ENCODE peak calls at places on chromosome 18, in nine cellular contexts. N is OCI-LY7; V is uterus; M is CD4-positive, CD25-positive, alpha-beta regulatory T cell; G is body of pancreas; U is GM23338; W is right lobe of liver; A is tibial nerve; X is cardiac muscle cell. C is an unnamed sample. For H3K4me1, the result is how much of the 10 kb centered on the place peaks cover.

GRCh38 chr18:48753741-48754140 is 197.0 kb downstream of the SMAD7 start:
- DNase-seq in N (no peak), V (no peak), M (no peak), G (no peak), U (no peak), W (no peak), A (no peak), X (no peak), C (no peak)

GRCh38 chr18:49907346-49907929 is 94.1 kb upstream of the ACAA2 start:
- DNase-seq in N (no peak), V (no peak), M (no peak), G (no peak), U (no peak), W (no peak), A (no peak), X (peak), C (no peak)

GRCh38 chr18:32509121-32509520 is 38.4 kb upstream of the GAREM1 start:
- DNase-seq in N (no peak), V (no peak), M (no peak), G (no peak), U (no peak), W (no peak), A (no peak), X (no peak), C (no peak)

GRCh38 chr18:48775372-48776160 is 175.2 kb downstream of the SMAD7 start:
- DNase-seq in N (no peak), V (no peak), M (no peak), G (no peak), U (no peak), W (no peak), A (no peak), X (no peak), C (no peak)

GRCh38 chr18:58213445-58213844 is 169.4 kb downstream of the NEDD4L start:
- DNase-seq in N (no peak), V (no peak), M (no peak), G (no peak), U (no peak), W (no peak), A (no peak), X (peak), C (no peak)

GRCh38 chr18:10949655-10950054 is 199.7 kb downstream of the PIEZO2 start:
- DNase-seq in N (peak), V (no peak), M (no peak), G (no peak), U (no peak), W (no peak), A (no peak), X (no peak), C (no peak)

GRCh38 chr18:48657446-48658120 is 118.8 kb downstream of the CTIF start:
- DNase-seq in N (no peak), V (no peak), M (no peak), G (no peak), U (no peak), W (no peak), A (no peak), X (no peak), C (no peak)

GRCh38 chr18:75375341-75375740 is 52.2 kb downstream of the SMIM21 start:
- DNase-seq in N (no peak), V (no peak), M (no peak), G (no peak), U (no peak), W (no peak), A (no peak), X (no peak), C (no peak)

GRCh38 chr18:2324459-2324858 is 246.8 kb downstream of the METTL4 start:
- DNase-seq in N (no peak), V (no peak), M (no peak), G (no peak), U (no peak), W (no peak), A (no peak), X (no peak), C (no peak)

GRCh38 chr18:12009581-12010140 is 28.4 kb downstream of the IMPA2 start:
- DNase-seq in N (no peak), V (no peak), M (no peak), G (peak), U (no peak), W (no peak), A (no peak), X (no peak), C (no peak)

GRCh38 chr18:77057043-77057442 is 75.5 kb downstream of the MBP start:
- DNase-seq in N (no peak), V (no peak), M (no peak), G (no peak), U (no peak), W (no peak), A (no peak), X (peak), C (no peak)

GRCh38 chr18:12657849-12658829 is at the start of gene SPIRE1:
- DNase-seq in N (peak), V (peak), M (peak), G (peak), U (peak), W (peak), A (peak), X (peak), C (peak)

GRCh38 chr18:10659594-10659993 is 133.8 kb downstream of the NAPG start:
- DNase-seq in N (no peak), V (no peak), M (no peak), G (no peak), U (no peak), W (no peak), A (no peak), X (no peak), C (no peak)

GRCh38 chr18:75198046-75198445 is 10.9 kb downstream of the PTGR3 start:
- DNase-seq in N (no peak), V (no peak), M (no peak), G (no peak), U (no peak), W (no peak), A (no peak), X (peak), C (no peak)

GRCh38 chr18:49849331-49850217 is 36.2 kb upstream of the ACAA2 start:
- DNase-seq in N (no peak), V (no peak), M (no peak), G (peak), U (peak), W (no peak), A (no peak), X (peak), C (no peak)

GRCh38 chr18:56973487-56973886 is 173.4 kb upstream of the BOD1L2 start:
- DNase-seq in N (no peak), V (no peak), M (no peak), G (no peak), U (no peak), W (no peak), A (no peak), X (no peak), C (no peak)

GRCh38 chr18:70418551-70419311 is 129.9 kb downstream of the SOCS6 start:
- DNase-seq in N (no peak), V (no peak), M (no peak), G (no peak), U (no peak), W (no peak), A (no peak), X (no peak), C (no peak)

GRCh38 chr18:723541-723940 is 11.1 kb upstream of the ENOSF1 start:
- DNase-seq in N (no peak), V (no peak), M (no peak), G (no peak), U (no peak), W (no peak), A (no peak), X (no peak), C (no peak)

GRCh38 chr18:7164610-7165009 is 47.0 kb upstream of the LAMA1 start:
- DNase-seq in N (peak), V (no peak), M (no peak), G (no peak), U (peak), W (no peak), A (no peak), X (peak), C (no peak)

GRCh38 chr18:25223211-25223610 is 128.8 kb downstream of the ZNF521 start:
- DNase-seq in N (no peak), V (no peak), M (no peak), G (no peak), U (peak), W (peak), A (no peak), X (no peak), C (no peak)

GRCh38 chr18:37322497-37323035 is 243.0 kb downstream of the CELF4 start:
- DNase-seq in N (peak), V (no peak), M (no peak), G (peak), U (peak), W (no peak), A (no peak), X (peak), C (no peak)

GRCh38 chr18:47174545-47175116 is 1.5 kb downstream of the IER3IP1 start:
- DNase-seq in N (no peak), V (no peak), M (no peak), G (no peak), U (peak), W (no peak), A (no peak), X (no peak), C (no peak)

GRCh38 chr18:449374-449773 is 51.1 kb downstream of the COLEC12 start:
- DNase-seq in N (no peak), V (peak), M (no peak), G (peak), U (peak), W (no peak), A (no peak), X (peak), C (no peak)

GRCh38 chr18:11095674-11096293 is 53.6 kb downstream of the PIEZO2 start:
- DNase-seq in N (no peak), V (no peak), M (no peak), G (no peak), U (no peak), W (no peak), A (no peak), X (no peak), C (no peak)

GRCh38 chr18:36075862-36076587 is 8.7 kb upstream of the RPRD1A start:
- DNase-seq in N (no peak), V (no peak), M (no peak), G (no peak), U (no peak), W (no peak), A (no peak), X (peak), C (no peak)

GRCh38 chr18:55250729-55251128 is 291.5 kb upstream of the CCDC68 start:
- DNase-seq in N (no peak), V (no peak), M (no peak), G (no peak), U (no peak), W (no peak), A (no peak), X (no peak), C (no peak)

GRCh38 chr18:38011446-38011845 is 445.8 kb upstream of the CELF4 start:
- DNase-seq in N (no peak), V (no peak), M (no peak), G (no peak), U (no peak), W (no peak), A (no peak), X (no peak), C (no peak)

GRCh38 chr18:27540126-27540525 is 355.0 kb upstream of the CHST9 start:
- DNase-seq in N (no peak), V (no peak), M (no peak), G (no peak), U (peak), W (no peak), A (no peak), X (no peak), C (no peak)

GRCh38 chr18:48695671-48696070 is 156.8 kb downstream of the CTIF start:
- DNase-seq in N (no peak), V (no peak), M (no peak), G (no peak), U (no peak), W (no peak), A (no peak), X (no peak), C (no peak)

GRCh38 chr18:12255626-12256026 is 1.5 kb downstream of the CIDEA start:
- DNase-seq in N (no peak), V (no peak), M (no peak), G (no peak), U (peak), W (no peak), A (no peak), X (no peak), C (no peak)

DNA sequence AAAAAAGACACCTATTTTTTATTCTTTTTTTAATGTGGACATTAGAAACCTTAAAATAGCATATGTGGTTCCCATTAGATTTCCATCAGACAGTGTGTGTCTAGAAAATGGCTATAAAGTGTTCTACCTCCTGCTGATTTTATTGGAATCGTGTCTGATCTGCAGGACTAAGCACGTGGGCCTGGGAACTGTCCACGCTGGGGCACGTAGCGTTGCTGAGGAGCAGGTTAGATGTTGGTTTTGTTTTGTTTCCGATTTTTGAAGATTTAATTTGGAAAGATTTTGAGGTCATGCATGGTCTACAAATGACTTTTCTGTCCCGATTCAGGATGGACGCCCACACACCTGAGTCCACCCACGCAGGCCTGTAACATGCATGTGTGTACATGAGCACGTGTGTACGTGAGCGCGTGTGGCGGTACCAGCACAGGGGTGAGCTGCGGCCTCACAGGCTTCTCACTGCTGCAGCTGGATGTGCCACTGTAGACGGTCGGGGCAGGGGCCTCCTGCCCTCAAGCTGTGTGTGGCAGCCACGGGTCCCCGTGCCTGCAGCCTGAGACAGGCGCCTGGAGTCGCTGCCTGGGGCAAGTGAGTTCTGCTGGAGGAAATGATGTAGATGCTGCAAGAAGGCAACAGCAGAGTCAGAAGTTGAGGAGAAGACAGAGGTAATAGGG is 99.7 kb upstream of the CTDP1 start:
- DNase-seq in N (no peak), V (no peak), M (no peak), G (peak), U (no peak), W (peak), A (peak), X (no peak), C (no peak)
- H3K4me1 ChIP-seq in N (under half), V (under half), M (under half), G (under half), U (under half), W (under half), A (under half), X (under half), C (under half)

DNA sequence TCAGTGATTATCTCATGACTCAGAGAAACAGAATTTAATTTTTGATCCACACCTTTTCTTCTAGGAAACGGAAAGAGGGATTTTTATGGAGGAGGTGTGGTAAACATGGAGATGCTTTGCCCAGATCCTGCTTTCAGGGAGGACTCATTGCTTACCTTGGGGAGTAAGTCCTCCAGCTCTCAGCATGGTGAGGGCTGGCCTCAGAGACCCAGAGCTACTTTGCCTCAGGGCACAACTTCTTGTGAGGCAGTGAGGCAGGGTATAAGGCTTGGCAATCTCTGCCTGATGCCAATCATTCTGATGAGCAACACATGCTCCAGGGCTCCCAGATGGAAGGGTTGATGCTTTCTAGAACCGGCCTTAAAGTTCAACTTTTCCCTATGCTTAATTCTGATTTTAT is 189.9 kb upstream of the DCC start:
- DNase-seq in N (no peak), V (no peak), M (no peak), G (no peak), U (no peak), W (no peak), A (no peak), X (no peak), C (no peak)
- H3K27ac ChIP-seq in N (no peak), V (no peak), M (no peak), G (no peak), U (no peak), W (no peak), A (no peak), X (no peak), C (no peak)

GRCh38 chr18:73409242-73409641 is 541.5 kb upstream of the NETO1 start:
- DNase-seq in N (no peak), V (no peak), M (no peak), G (no peak), U (no peak), W (no peak), A (no peak), X (no peak), C (no peak)
- H3K4me3 ChIP-seq in N (no peak), V (no peak), M (no peak), G (no peak), U (no peak), W (no peak), A (no peak), X (no peak), C (no peak)

GRCh38 chr18:8778386-8778785 is 73.0 kb downstream of the MTCL1 start:
- DNase-seq in N (no peak), V (no peak), M (no peak), G (no peak), U (no peak), W (no peak), A (no peak), X (no peak), C (no peak)
- H3K4me1 ChIP-seq in N (under half), V (under half), M (under half), G (under half), U (under half), W (under half), A (under half), X (under half), C (under half)

DNA sequence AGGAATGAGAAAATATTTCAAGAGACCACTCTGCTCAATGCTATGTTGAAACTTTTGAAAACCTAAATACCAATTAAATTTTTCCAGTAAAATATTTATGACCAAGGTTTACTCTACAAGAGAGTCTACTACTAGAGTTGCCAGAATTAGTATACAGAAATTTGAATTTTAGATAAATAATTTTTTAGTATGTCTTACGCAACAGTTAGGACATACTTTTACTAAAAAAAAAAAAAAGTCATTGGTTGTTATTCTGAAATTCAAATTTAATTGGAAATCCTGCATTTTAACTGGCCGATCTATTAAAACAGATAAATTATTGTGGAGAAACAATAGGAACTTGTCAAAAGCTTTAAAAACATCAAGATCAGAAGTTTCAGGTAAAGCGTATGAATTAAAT is 49.1 kb upstream of the TMEM200C start:
- DNase-seq in N (no peak), V (no peak), M (no peak), G (no peak), U (no peak), W (no peak), A (no peak), X (no peak), C (no peak)
- H3K27ac ChIP-seq in N (no peak), V (no peak), M (no peak), G (no peak), U (no peak), W (no peak), A (no peak), X (no peak), C (no peak)

GRCh38 chr18:22173928-22174301 is 4.5 kb downstream of the GATA6 start:
- DNase-seq in N (no peak), V (no peak), M (no peak), G (no peak), U (peak), W (no peak), A (no peak), X (peak), C (no peak)
- H3K4me3 ChIP-seq in N (no peak), V (peak), M (no peak), G (peak), U (no peak), W (peak), A (no peak), X (peak), C (no peak)

DNA sequence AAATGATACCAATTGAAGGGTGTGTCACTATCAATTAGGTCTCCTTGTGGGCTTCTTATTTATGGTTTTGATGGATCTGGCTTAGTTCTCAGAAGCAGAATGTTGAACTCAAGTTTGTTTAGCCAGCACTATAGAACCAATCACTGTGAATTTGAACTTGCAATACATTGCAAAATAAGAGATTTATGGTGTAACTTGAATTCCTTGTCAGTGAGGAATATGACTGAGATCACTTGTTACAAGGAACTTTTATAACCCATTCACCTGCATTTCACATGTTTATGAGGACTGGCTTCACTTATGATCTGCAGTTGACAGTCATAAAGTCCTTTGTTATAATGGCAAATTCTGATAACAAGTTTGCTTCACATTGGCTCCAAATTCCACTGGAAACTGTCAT is 9.8 kb downstream of the GATA6 start:
- DNase-seq in N (no peak), V (no peak), M (no peak), G (no peak), U (no peak), W (no peak), A (no peak), X (peak), C (no peak)
- H3K4me1 ChIP-seq in N (under half), V (under half), M (under half), G (half or more), U (under half), W (under half), A (under half), X (half or more), C (under half)

GRCh38 chr18:8623549-8624106 is 14.4 kb downstream of the RAB12 start:
- DNase-seq in N (no peak), V (no peak), M (no peak), G (no peak), U (no peak), W (peak), A (no peak), X (no peak), C (no peak)
- H3K27ac ChIP-seq in N (no peak), V (no peak), M (no peak), G (no peak), U (peak), W (no peak), A (peak), X (no peak), C (no peak)

DNA sequence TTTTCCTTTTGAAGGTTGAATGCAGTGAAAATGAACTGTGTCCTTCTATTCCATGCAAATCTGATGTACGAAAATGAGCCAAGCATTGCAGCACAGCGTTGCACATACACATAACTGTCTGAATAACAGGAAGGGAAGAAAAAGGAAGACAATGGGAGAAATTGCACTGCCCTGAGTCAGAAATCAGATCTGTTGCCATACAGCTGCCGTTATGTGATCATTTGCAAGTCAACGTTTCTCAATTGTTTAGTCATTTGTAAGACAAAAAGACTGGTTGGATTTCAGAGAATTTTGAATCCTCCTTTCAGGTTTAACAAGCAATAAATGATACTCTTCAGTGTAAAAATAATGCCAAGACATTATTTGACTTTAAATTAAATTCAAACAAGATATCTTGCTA is 284.1 kb downstream of the DSEL start:
- DNase-seq in N (no peak), V (no peak), M (no peak), G (no peak), U (peak), W (no peak), A (no peak), X (peak), C (no peak)
- H3K4me3 ChIP-seq in N (no peak), V (no peak), M (no peak), G (no peak), U (peak), W (no peak), A (no peak), X (no peak), C (no peak)